ENCODE peak calls at places on chromosome 7, in six cellular contexts. Q is GM23248, N is neural progenitor cell, S is HCT116, J is trophoblast cell, L is MM.1S. U is an unnamed sample.

GRCh38 chr7:3787717-3788311 is 486.8 kb downstream of the SDK1 start:
- DNase-seq in L (no peak), Q (no peak), S (no peak), J (no peak), N (no peak), U (no peak)

GRCh38 chr7:77912293-77912692 is 113.7 kb downstream of the PHTF2 start:
- DNase-seq in Q (no peak), N (no peak), L (no peak), J (no peak), S (no peak), U (no peak)

GRCh38 chr7:149881328-149882263 is 7.8 kb downstream of the ATP6V0E2 start:
- DNase-seq in N (no peak), S (no peak), L (no peak), J (no peak), Q (no peak), U (no peak)

GRCh38 chr7:43693687-43694398 is 35.5 kb downstream of the COA1 start:
- DNase-seq in L (no peak), Q (peak; percentile 77), N (no peak), J (no peak), S (peak; percentile 32), U (no peak)

GRCh38 chr7:882336-883028 is 6.1 kb downstream of the GET4 start:
- DNase-seq in N (no peak), J (no peak), Q (no peak), L (no peak), S (no peak), U (no peak)

GRCh38 chr7:20170626-20171025 is 46.6 kb downstream of the MACC1 start:
- DNase-seq in S (no peak), L (no peak), J (no peak), N (no peak), Q (peak; percentile 62), U (no peak)

GRCh38 chr7:80804581-80804980 is 114.3 kb downstream of the SEMA3C start:
- DNase-seq in Q (peak; percentile 41), N (no peak), S (no peak), L (no peak), J (no peak), U (no peak)

GRCh38 chr7:141153231-141153630 is 79.4 kb downstream of the TMEM178B start:
- DNase-seq in J (no peak), L (no peak), S (no peak), N (no peak), Q (no peak), U (no peak)

GRCh38 chr7:11747715-11748485 is 84.1 kb downstream of the THSD7A start:
- DNase-seq in S (no peak), J (no peak), Q (no peak), L (no peak), N (no peak), U (no peak)

GRCh38 chr7:128697301-128697905 is 25.3 kb downstream of the GARIN1A start:
- DNase-seq in J (peak; percentile 38), L (no peak), N (peak; percentile 88), Q (peak; percentile 97), S (no peak), U (no peak)

GRCh38 chr7:35035511-35035921 is 1.8 kb downstream of the DPY19L1 start:
- DNase-seq in L (peak; percentile 84), S (peak; percentile 45), Q (peak; percentile 52), N (peak; percentile 68), J (no peak), U (no peak)

GRCh38 chr7:79452495-79453265 is 787 bp downstream of the MAGI2 start:
- DNase-seq in Q (peak; percentile 65), S (no peak), L (no peak), N (peak; percentile 37), J (no peak), U (no peak)

GRCh38 chr7:32539917-32540544 is 44.7 kb downstream of the AVL9 start:
- DNase-seq in S (no peak), J (no peak), L (no peak), N (no peak), Q (peak; percentile 14), U (no peak)

GRCh38 chr7:125668321-125668993 is 738.8 kb upstream of the POT1 start:
- DNase-seq in Q (no peak), S (no peak), L (no peak), N (no peak), J (no peak), U (no peak)

GRCh38 chr7:19284596-19285300 is 139.5 kb upstream of the FERD3L start:
- DNase-seq in L (no peak), S (no peak), N (no peak), Q (peak; percentile 77), J (no peak), U (no peak)

GRCh38 chr7:139669106-139670061 is 108.4 kb downstream of the HIPK2 start:
- DNase-seq in J (no peak), Q (no peak), N (no peak), L (no peak), S (no peak), U (no peak)

GRCh38 chr7:7769712-7770111 is 51.3 kb upstream of the RPA3 start:
- DNase-seq in L (no peak), S (no peak), Q (no peak), N (no peak), J (no peak), U (no peak)

GRCh38 chr7:33849004-33849403 is 56.3 kb upstream of the BMPER start:
- DNase-seq in L (no peak), J (no peak), N (no peak), S (no peak), Q (peak; percentile 83), U (no peak)

GRCh38 chr7:76316984-76317781 is 14.7 kb downstream of the HSPB1 start:
- DNase-seq in L (no peak), J (no peak), N (no peak), Q (no peak), S (no peak), U (no peak)

GRCh38 chr7:155216475-155217272 is 81.0 kb upstream of the INSIG1 start:
- DNase-seq in S (no peak), J (no peak), N (no peak), Q (peak; percentile 43), L (no peak), U (no peak)

GRCh38 chr7:155581107-155581830 is 34.9 kb upstream of the CNPY1 start:
- DNase-seq in J (peak; percentile 28), S (no peak), L (no peak), N (no peak), Q (no peak), U (no peak)

GRCh38 chr7:54969190-54969967 is 49.4 kb upstream of the EGFR start:
- DNase-seq in S (no peak), Q (peak; percentile 51), N (no peak), L (no peak), J (no peak), U (no peak)

GRCh38 chr7:55019329-55019690 is 493 bp downstream of the EGFR start:
- DNase-seq in N (peak; percentile 72), S (no peak), L (no peak), Q (peak; percentile 67), J (no peak), U (no peak)

GRCh38 chr7:149245244-149245643 is 5.8 kb downstream of the ZNF212 start:
- DNase-seq in Q (peak; percentile 65), L (no peak), J (no peak), S (no peak), N (no peak), U (no peak)

GRCh38 chr7:23349484-23350157 is 50.5 kb downstream of the MALSU1 start:
- DNase-seq in L (no peak), N (peak; percentile 71), Q (peak; percentile 85), J (no peak), S (peak; percentile 93), U (no peak)

GRCh38 chr7:111765936-111766643 is 203.8 kb upstream of the IMMP2L start:
- DNase-seq in L (peak; percentile 90), S (no peak), N (no peak), J (no peak), Q (no peak), U (no peak)

GRCh38 chr7:155353256-155353897 is 55.7 kb downstream of the INSIG1 start:
- DNase-seq in Q (no peak), L (no peak), N (no peak), J (no peak), S (no peak), U (no peak)

GRCh38 chr7:132035517-132036362 is 479.3 kb upstream of the PODXL start:
- DNase-seq in N (peak; percentile 81), L (no peak), S (no peak), J (no peak), Q (no peak), U (no peak)

GRCh38 chr7:17456541-17456940 is 158.1 kb downstream of the AHR start:
- DNase-seq in J (no peak), N (no peak), L (no peak), S (no peak), Q (peak; percentile 24), U (no peak)
- H2AFZ ChIP-seq in J (no peak overlapping the region), N (no peak overlapping the region), L (no peak overlapping the region), S (no peak overlapping the region), Q (no peak overlapping the region), U (no peak overlapping the region)

DNA sequence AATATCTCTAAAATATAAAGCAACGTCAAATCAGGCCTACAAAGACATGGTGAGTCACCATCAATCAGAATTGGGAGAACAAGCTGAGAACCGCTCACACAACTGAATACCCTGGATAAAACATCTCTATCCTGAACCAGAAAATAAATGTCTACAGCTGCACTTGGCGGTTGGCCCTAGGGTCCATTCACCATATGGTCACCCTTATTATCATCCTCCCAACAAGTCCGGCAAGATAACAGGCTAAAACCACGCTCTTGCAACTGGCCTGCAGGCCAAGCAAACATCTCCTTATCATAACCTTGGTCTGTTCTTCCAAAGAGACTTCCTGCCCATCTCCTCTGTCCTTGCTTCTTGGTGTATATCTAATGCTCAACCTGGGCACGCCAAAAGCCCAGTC is 310.7 kb downstream of the CALN1 start:
- DNase-seq in L (no peak), N (no peak), S (no peak), J (no peak), Q (no peak), U (no peak)
- H2AFZ ChIP-seq in L (no peak overlapping the region), N (no peak overlapping the region), S (no peak overlapping the region), J (no peak overlapping the region), Q (no peak overlapping the region), U (no peak overlapping the region)

GRCh38 chr7:38321050-38321449 is 47.6 kb upstream of the TARP start:
- DNase-seq in Q (no peak), J (no peak), S (no peak), N (no peak), L (no peak), U (no peak)
- H2AFZ ChIP-seq in Q (peak overlapping the region; percentile 54), J (no peak overlapping the region), S (no peak overlapping the region), N (no peak overlapping the region), L (no peak overlapping the region), U (no peak overlapping the region)

GRCh38 chr7:134599371-134599770 is 47.3 kb upstream of the BPGM start:
- DNase-seq in S (no peak), J (no peak), L (no peak), Q (no peak), N (no peak), U (no peak)

GRCh38 chr7:134605978-134606923 is 40.4 kb upstream of the BPGM start:
- DNase-seq in Q (peak; percentile 74), S (peak; percentile 34), N (peak; percentile 75), J (peak; percentile 66), L (peak; percentile 70), U (peak; percentile 64)

GRCh38 chr7:134601459-134601858 is 45.2 kb upstream of the BPGM start:
- DNase-seq in Q (no peak), L (no peak), N (no peak), J (no peak), S (no peak), U (no peak)

DNA sequence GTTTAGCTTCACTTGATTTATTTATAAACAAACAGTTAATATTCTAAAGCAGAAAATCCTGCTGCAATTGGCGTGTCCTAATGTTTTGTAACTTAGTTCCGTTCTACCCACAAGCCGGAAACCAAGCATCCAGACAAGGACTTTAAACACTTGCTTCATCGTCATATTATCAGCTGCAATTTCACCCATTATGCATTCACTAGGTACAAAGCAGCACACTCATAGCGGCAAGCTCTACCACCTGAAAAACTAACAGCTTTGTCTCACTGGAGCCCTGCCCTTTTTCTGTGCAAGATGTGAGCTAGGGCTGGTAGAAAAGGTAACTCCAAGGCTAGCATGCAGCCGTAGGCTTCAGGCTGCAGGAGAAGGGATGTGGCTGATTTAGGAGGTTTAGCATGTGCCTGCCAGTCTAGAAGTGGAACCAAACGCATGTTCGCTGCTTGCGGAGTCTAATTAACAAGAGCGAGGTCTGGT is 43.7 kb upstream of the BPGM start:
- DNase-seq in N (no peak), S (no peak), J (no peak), Q (peak; percentile 69), L (no peak), U (peak; percentile 15)
- H2AFZ ChIP-seq in N (peak overlapping the region; percentile 88), S (no peak overlapping the region), J (no peak overlapping the region), Q (peak overlapping the region; percentile 92), L (no peak overlapping the region), U (peak overlapping the region; percentile 66)